ENCODE peak calls at places on chromosomes 16 and 17, in seven cellular contexts. O is body of pancreas, M is uterus, F is IMR-90, Y is sigmoid colon, W is Peyer's patch, Z is transverse colon. K is an unnamed sample. For H3K4me1, the result is how much of the 10 kb centered on the place peaks cover.

GRCh38 chr16:59665618-59666220 is 931.6 kb upstream of the GOT2 start:
- DNase-seq in Y (no peak), F (no peak), M (no peak), Z (no peak), O (no peak), W (no peak), K (no peak)

GRCh38 chr17:49998836-49999511 is 4.0 kb upstream of the DLX3 start:
- DNase-seq in W (no peak), M (no peak), Z (no peak), Y (no peak), F (no peak), O (no peak), K (no peak)

GRCh38 chr16:68069511-68070248 is 15.5 kb upstream of the NFATC3 start:
- DNase-seq in O (peak), F (no peak), M (no peak), W (no peak), Y (no peak), Z (peak), K (no peak)

GRCh38 chr17:2421315-2422147 is 20.7 kb upstream of the MNT start:
- DNase-seq in Z (no peak), W (no peak), F (peak), O (peak), M (no peak), Y (no peak), K (no peak)

GRCh38 chr16:67151431-67152097 is 766 bp upstream of the B3GNT9 start:
- DNase-seq in Z (no peak), F (no peak), O (no peak), Y (no peak), W (no peak), M (no peak), K (no peak)

GRCh38 chr17:31724026-31724425 is 135.0 kb downstream of the COPRS start:
- DNase-seq in Y (no peak), O (no peak), Z (no peak), M (no peak), W (no peak), F (peak), K (no peak)

GRCh38 chr17:72940511-72940910 is 152.0 kb downstream of the SLC39A11 start:
- DNase-seq in W (no peak), O (no peak), F (no peak), Y (no peak), M (no peak), Z (no peak), K (no peak)

GRCh38 chr16:8859913-8860881 is 8.6 kb downstream of the CARHSP1 start:
- DNase-seq in Z (peak), W (no peak), F (peak), Y (peak), M (peak), O (peak), K (peak)

GRCh38 chr16:559411-560207 is 585 bp upstream of the PRR35 start:
- DNase-seq in M (no peak), Z (no peak), F (no peak), Y (no peak), W (no peak), O (no peak), K (no peak)

GRCh38 chr17:40070895-40071719 is 8.3 kb downstream of the THRA start:
- DNase-seq in F (no peak), O (peak), M (peak), W (no peak), Z (peak), Y (peak), K (peak)

GRCh38 chr16:54136276-54136625 is 150.3 kb downstream of the IRX3 start:
- DNase-seq in M (no peak), W (no peak), F (peak), Y (no peak), O (no peak), Z (no peak), K (no peak)

GRCh38 chr16:67922740-67923139 is 8.9 kb downstream of the CTRL start:
- DNase-seq in F (no peak), Y (no peak), O (no peak), W (no peak), M (no peak), Z (no peak), K (no peak)

GRCh38 chr17:48961516-48962233 is 6.7 kb downstream of the GIP start:
- DNase-seq in F (peak), M (no peak), Z (no peak), Y (no peak), W (no peak), O (no peak), K (no peak)

GRCh38 chr17:61837175-61838051 is 25.9 kb downstream of the BRIP1 start:
- DNase-seq in Y (no peak), M (peak), W (peak), F (peak), O (peak), Z (peak), K (no peak)

GRCh38 chr16:57377080-57377841 is 5.0 kb downstream of the CX3CL1 start:
- DNase-seq in M (no peak), W (no peak), Z (no peak), O (no peak), F (peak), Y (no peak), K (no peak)

GRCh38 chr17:7234100-7235012 is at the start of gene DVL2:
- DNase-seq in W (peak), Y (peak), Z (peak), F (peak), M (peak), O (peak), K (peak)

GRCh38 chr16:13630292-13630850 is 289.6 kb upstream of the ERCC4 start:
- DNase-seq in M (no peak), O (no peak), Z (no peak), F (no peak), W (no peak), Y (no peak), K (no peak)

GRCh38 chr17:74212913-74213791 is at the start of gene TTYH2:
- DNase-seq in W (peak), O (peak), Y (peak), M (peak), F (peak), Z (peak), K (peak)

GRCh38 chr17:19718613-19719364 is 2.4 kb upstream of the SLC47A2 start:
- DNase-seq in O (peak), F (no peak), Y (no peak), W (no peak), Z (no peak), M (no peak), K (no peak)
- TF ChIP-seq CTCF in O (no peak), F (no peak), Y (no peak), W (peak), Z (no peak), M (no peak), K (no peak)

GRCh38 chr16:2501938-2502900 is 11.5 kb upstream of the ATP6V0C start:
- DNase-seq in O (no peak), Y (no peak), Z (no peak), F (no peak), M (no peak), W (no peak), K (no peak)
- H3K4me1 ChIP-seq in O (half or more), Y (under half), Z (under half), F (under half), M (under half), W (under half), K (under half)

DNA sequence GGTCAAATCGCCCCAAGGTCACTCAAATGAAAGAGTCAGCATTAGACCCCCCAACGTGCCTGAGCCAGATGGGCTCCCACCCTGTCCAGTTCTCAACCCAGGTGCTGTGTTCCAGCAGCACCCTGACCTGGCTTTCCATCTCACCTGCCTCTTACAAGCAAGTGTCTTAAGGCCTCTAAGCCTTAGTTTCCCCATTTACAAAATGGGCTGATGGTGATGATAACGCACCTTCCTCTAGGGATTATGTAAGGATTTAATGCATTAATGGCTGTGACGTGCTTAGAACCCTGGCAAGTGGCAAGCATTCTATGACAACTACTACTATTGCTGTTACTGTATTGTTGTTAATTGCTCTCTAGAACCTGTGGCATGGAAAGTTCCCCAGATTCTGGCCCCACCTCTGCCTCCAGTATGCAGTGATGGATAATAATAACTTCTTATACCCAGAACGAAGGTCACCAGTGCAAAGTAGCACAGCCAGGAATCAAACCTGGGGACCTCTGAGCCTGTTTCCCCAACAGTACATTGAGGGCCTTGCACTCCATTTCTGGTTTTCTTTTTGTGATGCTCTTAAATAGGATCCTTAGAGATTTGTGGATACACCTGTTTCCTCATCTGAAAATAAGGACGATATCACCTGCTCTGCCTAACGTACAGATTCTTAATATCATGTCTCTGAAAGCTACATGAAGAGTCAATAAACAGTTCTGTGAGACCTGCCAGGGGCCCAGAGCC is 3.3 kb upstream of the SLC25A39 start:
- DNase-seq in O (no peak), Y (no peak), M (no peak), F (no peak), Z (no peak), W (no peak), K (no peak)
- TF ChIP-seq POLR2A in O (no peak), Y (no peak), M (no peak), F (no peak), Z (no peak), W (no peak), K (no peak)

GRCh38 chr17:66855204-66855603 is 20.3 kb downstream of the CACNG5 start:
- DNase-seq in Y (no peak), W (no peak), M (no peak), O (no peak), Z (no peak), F (no peak), K (no peak)
- TF ChIP-seq CTCF in Y (no peak), W (peak), M (no peak), O (no peak), Z (no peak), F (no peak), K (no peak)

GRCh38 chr17:66635646-66636045 is 199.3 kb upstream of the CACNG5 start:
- DNase-seq in O (no peak), Y (no peak), Z (no peak), F (no peak), M (no peak), W (no peak), K (no peak)
- H3K4me1 ChIP-seq in O (under half), Y (under half), Z (under half), F (under half), M (under half), W (under half), K (under half)

DNA sequence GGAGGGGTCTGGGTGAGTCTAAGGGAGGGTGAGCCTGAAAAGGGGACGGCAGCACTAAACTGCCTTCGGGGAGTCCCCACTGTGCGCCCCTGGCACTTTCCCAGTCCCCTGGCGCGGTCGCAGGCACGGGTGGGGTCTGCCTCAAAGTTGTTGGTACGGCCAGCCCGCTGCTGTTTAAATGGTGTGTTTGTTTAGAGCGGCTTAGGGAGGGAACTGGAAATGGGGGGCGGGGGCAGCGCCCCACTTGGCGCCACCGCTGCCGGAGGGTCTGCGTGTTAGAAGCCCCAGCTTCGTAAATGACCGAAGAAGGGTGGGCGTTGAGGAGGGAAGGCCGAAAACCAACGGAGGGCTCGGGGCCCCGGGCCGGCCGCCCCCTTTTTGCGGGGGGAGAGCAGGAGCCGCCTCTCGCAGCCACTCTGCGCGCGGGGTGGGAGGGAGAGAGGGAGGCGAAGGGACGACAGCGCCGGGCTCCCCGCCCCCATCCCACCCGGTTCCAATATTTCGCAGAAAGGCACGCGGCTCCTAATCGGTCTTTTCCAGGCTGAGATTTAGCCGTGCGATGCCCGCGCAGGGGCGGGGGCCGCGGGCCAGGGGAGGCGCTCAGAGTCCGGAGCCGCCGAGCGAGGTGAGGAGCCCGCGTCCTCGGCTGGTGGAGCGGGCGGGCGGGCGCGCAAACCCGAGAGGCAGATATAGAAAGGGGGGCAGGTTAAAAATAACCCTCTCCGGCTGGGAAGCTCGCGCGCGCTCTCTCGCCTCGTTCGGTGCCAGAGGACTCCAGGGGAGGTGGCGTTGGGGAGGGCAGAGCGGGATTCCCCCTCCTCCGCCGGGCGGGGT is 55.0 kb downstream of the SREBF1 start:
- DNase-seq in Z (peak), M (peak), W (no peak), F (peak), Y (peak), O (peak), K (no peak)
- TF ChIP-seq POLR2A in Z (no peak), M (no peak), W (no peak), F (no peak), Y (no peak), O (no peak), K (no peak)

GRCh38 chr16:12215302-12216105 is 239.0 kb downstream of the SNX29 start:
- DNase-seq in M (no peak), F (no peak), W (no peak), O (no peak), Y (no peak), Z (no peak), K (no peak)
- TF ChIP-seq CTCF in M (no peak), F (peak), W (no peak), O (no peak), Y (no peak), Z (no peak), K (no peak)

GRCh38 chr16:11674818-11675560 is 6.7 kb downstream of the SNN start:
- DNase-seq in F (peak), O (no peak), W (no peak), Z (no peak), Y (no peak), M (no peak), K (no peak)
- H3K4me1 ChIP-seq in F (under half), O (half or more), W (under half), Z (under half), Y (half or more), M (under half), K (half or more)

GRCh38 chr17:75827291-75828050 is 16.7 kb downstream of the UNC13D start:
- DNase-seq in Z (peak), O (peak), F (peak), Y (peak), M (peak), W (peak), K (peak)
- TF ChIP-seq POLR2A in Z (no peak), O (no peak), F (no peak), Y (no peak), M (peak), W (no peak), K (no peak)

K was measured in spleen.